ENCODE peak calls at places on chromosomes 2 and 18, in six cellular contexts. P, N, C, Y, U and Z are unnamed samples.

GRCh38 chr2:200689115-200689514 is 103.3 kb downstream of the AOX1 start:
- DNase-seq in P (no peak), C (no peak), Y (no peak), U (no peak), N (no peak), Z (no peak)

GRCh38 chr2:232689152-232689910 is 7.8 kb upstream of the GIGYF2 start:
- DNase-seq in P (peak), U (no peak), N (no peak), Y (no peak), C (no peak), Z (no peak)

GRCh38 chr18:79935925-79936324 is 15.5 kb downstream of the SLC66A2 start:
- DNase-seq in N (no peak), U (no peak), Y (no peak), C (no peak), P (no peak), Z (no peak)

GRCh38 chr2:159903404-159904126 is 105.6 kb upstream of the CD302 start:
- DNase-seq in C (no peak), U (no peak), P (no peak), N (no peak), Y (no peak), Z (no peak)

GRCh38 chr2:108626993-108627392 is 92.3 kb upstream of the RANBP2 start:
- DNase-seq in P (no peak), N (no peak), U (no peak), C (no peak), Y (no peak), Z (no peak)

GRCh38 chr2:10721344-10722251 is at the start of gene ATP6V1C2:
- DNase-seq in C (peak), P (peak), U (no peak), N (peak), Y (no peak), Z (peak)

GRCh38 chr18:7725897-7726296 is 158.8 kb downstream of the PTPRM start:
- DNase-seq in C (no peak), Y (no peak), N (no peak), P (no peak), U (no peak), Z (no peak)

GRCh38 chr2:147275943-147276342 is 568.9 kb upstream of the ACVR2A start:
- DNase-seq in C (no peak), Y (no peak), U (peak), P (no peak), N (peak), Z (peak)

GRCh38 chr2:43210467-43211303 is 15.7 kb downstream of the ZFP36L2 start:
- DNase-seq in P (no peak), C (peak), Y (peak), N (no peak), U (no peak), Z (no peak)

GRCh38 chr2:201734111-201734510 is 35.7 kb upstream of the MPP4 start:
- DNase-seq in Y (no peak), C (no peak), N (no peak), U (no peak), P (no peak), Z (no peak)

GRCh38 chr2:75276093-75277055 is 77.1 kb upstream of the TACR1 start:
- DNase-seq in N (no peak), C (no peak), Y (peak), P (no peak), U (no peak), Z (peak)

GRCh38 chr2:190553254-190553653 is 18.7 kb upstream of the NEMP2 start:
- DNase-seq in U (no peak), N (no peak), P (no peak), C (no peak), Y (no peak), Z (no peak)

GRCh38 chr2:150450765-150451164 is 36.7 kb downstream of the RND3 start:
- DNase-seq in C (no peak), U (no peak), N (no peak), Y (no peak), P (no peak), Z (no peak)

GRCh38 chr2:46703588-46703987 is 212.0 kb downstream of the MCFD2 start:
- DNase-seq in N (no peak), Y (no peak), C (no peak), U (no peak), P (no peak), Z (no peak)

GRCh38 chr2:227826019-227826521 is 12.4 kb downstream of the CCL20 start:
- DNase-seq in N (no peak), P (no peak), Y (no peak), C (no peak), U (no peak), Z (no peak)

GRCh38 chr2:44715671-44716077 is 225.8 kb upstream of the SIX3 start:
- DNase-seq in U (peak), N (no peak), Y (peak), P (peak), C (no peak), Z (peak)

GRCh38 chr2:54204476-54204875 is 51.6 kb downstream of the TSPYL6 start:
- DNase-seq in P (no peak), N (no peak), U (no peak), Y (peak), C (no peak), Z (no peak)

GRCh38 chr2:69733338-69734039 is 8.4 kb upstream of the ANXA4 start:
- DNase-seq in U (no peak), Y (no peak), P (no peak), N (no peak), C (no peak), Z (no peak)

GRCh38 chr2:24816884-24817283 is 23.7 kb downstream of the CENPO start:
- DNase-seq in P (peak), Y (no peak), C (no peak), N (peak), U (no peak), Z (no peak)

GRCh38 chr2:168992591-168993349 is 38.4 kb downstream of the ABCB11 start:
- DNase-seq in P (no peak), C (no peak), N (no peak), Y (no peak), U (no peak), Z (no peak)

GRCh38 chr2:25808006-25808383 is 70.3 kb downstream of the ASXL2 start:
- DNase-seq in Y (no peak), U (no peak), P (no peak), N (no peak), C (no peak), Z (no peak)

GRCh38 chr18:5982332-5982731 is 87.0 kb upstream of the TMEM200C start:
- DNase-seq in P (no peak), Y (no peak), N (no peak), U (no peak), C (no peak), Z (no peak)

DNA sequence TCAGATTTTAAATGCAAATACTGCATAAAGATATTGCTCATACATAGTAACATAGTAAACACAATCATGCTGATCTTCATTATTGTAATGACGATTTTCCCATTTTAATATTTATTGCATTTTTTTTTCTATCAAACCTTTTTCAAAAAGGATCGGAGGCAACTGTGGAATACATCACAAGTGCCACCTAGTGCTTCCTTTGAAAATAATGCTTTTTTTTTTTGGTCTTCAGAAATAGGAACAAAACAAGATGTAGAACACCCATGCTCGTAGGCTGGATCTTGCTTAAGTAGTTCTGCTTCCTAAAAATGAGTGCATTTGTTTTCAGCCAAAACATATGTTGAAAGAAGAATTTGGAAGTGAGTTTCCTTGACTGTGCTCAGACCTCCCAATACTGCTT is 35.7 kb upstream of the GPR155 start:
- DNase-seq in U (no peak), C (no peak), P (peak), N (no peak), Y (no peak), Z (no peak)
- TF ChIP-seq YY1 in U (no peak), C (no peak), P (no peak), N (no peak), Y (no peak), Z (no peak)

DNA sequence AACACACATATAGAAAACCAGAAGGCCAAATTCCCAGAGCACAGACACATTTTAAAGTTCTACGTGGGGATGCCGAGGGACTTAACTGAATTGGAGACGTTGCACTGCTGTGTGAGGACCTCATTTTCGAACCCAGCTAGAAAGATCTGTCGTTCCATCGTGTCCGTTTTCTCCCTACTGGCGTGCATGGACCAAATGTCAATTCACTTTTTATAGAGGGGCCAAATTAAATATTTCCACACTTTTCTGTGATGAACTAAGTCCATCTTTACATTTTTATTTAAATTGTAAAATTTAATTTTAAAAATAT is 690 bp upstream of the TSHZ1 start:
- DNase-seq in N (no peak), C (no peak), P (no peak), U (no peak), Y (no peak), Z (no peak)
- TF ChIP-seq YY1 in N (no peak), C (no peak), P (no peak), U (no peak), Y (no peak), Z (no peak)

GRCh38 chr18:49648811-49649210 is 87.0 kb downstream of the LIPG start:
- DNase-seq in U (peak), P (no peak), C (no peak), Y (no peak), N (no peak), Z (no peak)

GRCh38 chr18:49646864-49647263 is 85.0 kb downstream of the LIPG start:
- DNase-seq in Y (no peak), N (no peak), U (no peak), P (no peak), C (no peak), Z (no peak)

GRCh38 chr18:49645836-49646235 is 84.0 kb downstream of the LIPG start:
- DNase-seq in N (no peak), U (no peak), C (no peak), Y (no peak), P (no peak), Z (no peak)

GRCh38 chr18:49648326-49648725 is 86.5 kb downstream of the LIPG start:
- DNase-seq in Y (no peak), U (no peak), P (no peak), C (no peak), N (no peak), Z (no peak)

GRCh38 chr18:49647496-49648168 is 85.8 kb downstream of the LIPG start:
- DNase-seq in Y (no peak), N (no peak), C (no peak), P (no peak), U (no peak), Z (no peak)
- TF ChIP-seq YY1 in Y (no peak), N (no peak), C (no peak), P (no peak), U (no peak), Z (no peak)

DNA sequence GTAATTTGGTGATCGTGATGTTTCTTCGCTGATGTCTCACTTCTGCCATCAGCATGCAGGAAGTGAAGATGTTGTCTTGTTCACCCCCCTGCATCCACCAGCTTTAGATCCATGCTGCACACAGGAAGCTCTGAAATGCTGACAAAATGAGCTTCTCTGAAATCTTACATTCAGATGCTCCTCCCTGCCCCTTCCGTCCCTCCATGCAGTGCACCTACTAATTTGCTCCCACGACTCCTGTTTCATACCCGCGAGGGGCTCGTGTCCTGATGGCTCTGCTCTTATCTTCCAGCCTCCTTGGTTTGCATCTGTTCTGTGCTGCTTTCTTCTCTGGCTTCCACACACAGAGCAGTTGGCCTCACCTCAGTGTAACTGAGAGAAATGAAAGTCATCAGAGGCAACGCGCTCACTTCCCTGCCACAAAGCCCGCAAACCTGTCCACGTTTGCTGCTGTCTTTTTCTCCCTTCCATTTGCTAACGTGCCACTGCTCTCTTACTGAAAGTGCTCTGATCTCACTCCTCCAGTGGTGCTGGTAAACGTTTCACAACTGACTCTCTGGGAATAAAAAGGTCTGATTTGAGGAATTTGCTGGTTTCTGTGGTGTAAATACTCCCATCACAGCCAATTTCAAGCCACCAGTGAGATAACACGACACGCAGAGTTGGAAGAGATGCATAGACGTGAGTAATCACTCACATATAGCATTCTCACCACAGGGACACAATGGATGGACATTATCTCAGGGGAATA is 41.0 kb upstream of the MGAT4A start:
- DNase-seq in C (no peak), N (no peak), P (no peak), U (no peak), Y (no peak), Z (no peak)
- TF ChIP-seq YY1 in C (no peak), N (no peak), P (no peak), U (no peak), Y (no peak), Z (no peak)

DNA sequence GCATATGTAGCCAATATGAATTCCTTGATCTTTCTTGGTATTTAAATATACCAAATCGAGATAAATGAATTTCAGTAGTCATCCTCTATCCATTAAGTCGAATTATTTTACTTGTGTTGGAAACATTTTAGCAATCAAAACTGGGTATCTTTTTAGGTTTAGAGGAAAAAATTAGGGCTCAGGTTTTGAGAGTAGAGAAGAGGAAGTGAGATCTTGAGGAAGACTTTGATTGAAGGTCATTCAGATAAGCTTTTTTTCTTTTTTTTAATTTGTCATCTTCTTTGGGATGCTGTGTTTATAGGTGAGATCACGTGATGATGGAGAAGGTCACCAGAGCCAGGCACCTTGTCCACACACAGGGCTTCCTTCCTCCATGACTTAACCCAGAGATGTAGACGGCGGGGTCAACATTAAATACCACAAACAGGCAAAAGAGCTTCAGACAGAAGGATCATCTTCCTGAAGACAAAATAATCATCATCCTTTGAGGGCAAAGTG is 750.1 kb downstream of the RNF144A start:
- DNase-seq in U (no peak), Y (no peak), C (no peak), N (no peak), P (no peak), Z (no peak)
- TF ChIP-seq YY1 in U (no peak), Y (no peak), C (no peak), N (no peak), P (no peak), Z (no peak)